ENCODE peak calls at places on chromosomes 5 and 9, in five cellular contexts. One of them, this sample, is unnamed.

GRCh38 chr5:2750758-2751464 is 566 bp downstream of the IRX2 start:
- DNase-seq in A549: no peak
- DNase-seq in HepG2: no peak
- DNase-seq in GM23338: peak
- DNase-seq in K562: no peak
- DNase-seq in this sample: no peak

GRCh38 chr5:17012289-17012688 is 76.2 kb upstream of the MYO10 start:
- DNase-seq in A549: peak
- DNase-seq in HepG2: no peak
- DNase-seq in GM23338: no peak
- DNase-seq in K562: no peak
- DNase-seq in this sample: no peak

GRCh38 chr5:10563132-10563939 is 534 bp upstream of the ANKRD33B start:
- DNase-seq in A549: peak
- DNase-seq in HepG2: no peak
- DNase-seq in GM23338: peak
- DNase-seq in K562: peak
- DNase-seq in this sample: no peak

GRCh38 chr5:179139111-179139935 is 79.2 kb downstream of the ZNF354C start:
- DNase-seq in A549: no peak
- DNase-seq in HepG2: no peak
- DNase-seq in GM23338: no peak
- DNase-seq in K562: no peak
- DNase-seq in this sample: no peak

GRCh38 chr9:75930193-75930592 is 39.7 kb downstream of the PCSK5 start:
- DNase-seq in A549: no peak
- DNase-seq in HepG2: no peak
- DNase-seq in GM23338: no peak
- DNase-seq in K562: no peak
- DNase-seq in this sample: no peak

GRCh38 chr5:143140492-143141231 is 262.8 kb downstream of the NR3C1 start:
- DNase-seq in A549: no peak
- DNase-seq in HepG2: no peak
- DNase-seq in GM23338: no peak
- DNase-seq in K562: no peak
- DNase-seq in this sample: no peak

GRCh38 chr5:167311340-167311739 is 980.1 kb upstream of the WWC1 start:
- DNase-seq in A549: no peak
- DNase-seq in HepG2: no peak
- DNase-seq in GM23338: no peak
- DNase-seq in K562: no peak
- DNase-seq in this sample: no peak

GRCh38 chr5:107373511-107374263 is 297.1 kb downstream of the EFNA5 start:
- DNase-seq in A549: no peak
- DNase-seq in HepG2: no peak
- DNase-seq in GM23338: no peak
- DNase-seq in K562: no peak
- DNase-seq in this sample: no peak

GRCh38 chr5:1515921-1516571 is 7.7 kb downstream of the LPCAT1 start:
- DNase-seq in A549: peak
- DNase-seq in HepG2: peak
- DNase-seq in GM23338: no peak
- DNase-seq in K562: peak
- DNase-seq in this sample: no peak

GRCh38 chr9:87882627-87883026 is at the start of gene SPATA31E1:
- DNase-seq in A549: no peak
- DNase-seq in HepG2: no peak
- DNase-seq in GM23338: peak
- DNase-seq in K562: no peak
- DNase-seq in this sample: no peak

GRCh38 chr5:1368236-1368635 is 23.3 kb upstream of the CLPTM1L start:
- DNase-seq in A549: no peak
- DNase-seq in HepG2: no peak
- DNase-seq in GM23338: no peak
- DNase-seq in K562: no peak
- DNase-seq in this sample: no peak

GRCh38 chr5:59361454-59361853 is 532.1 kb downstream of the PDE4D start:
- DNase-seq in A549: peak
- DNase-seq in HepG2: peak
- DNase-seq in GM23338: no peak
- DNase-seq in K562: no peak
- DNase-seq in this sample: no peak

GRCh38 chr5:77463905-77464304 is 28.2 kb downstream of the WDR41 start:
- DNase-seq in A549: no peak
- DNase-seq in HepG2: no peak
- DNase-seq in GM23338: no peak
- DNase-seq in K562: no peak
- DNase-seq in this sample: no peak

GRCh38 chr9:116686693-116687073 is 422 bp upstream of the TRIM32 start:
- DNase-seq in A549: no peak
- DNase-seq in HepG2: peak
- DNase-seq in GM23338: peak
- DNase-seq in K562: no peak
- DNase-seq in this sample: no peak

GRCh38 chr5:54727874-54728273 is 210.3 kb downstream of the SNX18 start:
- DNase-seq in A549: no peak
- DNase-seq in HepG2: no peak
- DNase-seq in GM23338: no peak
- DNase-seq in K562: no peak
- DNase-seq in this sample: no peak

GRCh38 chr5:169695919-169696490 is 58.9 kb downstream of the DOCK2 start:
- DNase-seq in A549: peak
- DNase-seq in HepG2: no peak
- DNase-seq in GM23338: no peak
- DNase-seq in K562: no peak
- DNase-seq in this sample: no peak

GRCh38 chr9:25573281-25573680 is 105.0 kb downstream of the TUSC1 start:
- DNase-seq in A549: no peak
- DNase-seq in HepG2: no peak
- DNase-seq in GM23338: no peak
- DNase-seq in K562: no peak
- DNase-seq in this sample: no peak

GRCh38 chr9:93574091-93574899 is 2.1 kb upstream of the PHF2 start:
- DNase-seq in A549: no peak
- DNase-seq in HepG2: no peak
- DNase-seq in GM23338: no peak
- DNase-seq in K562: no peak
- DNase-seq in this sample: no peak

GRCh38 chr5:93915142-93915553 is 173.7 kb upstream of the POU5F2 start:
- DNase-seq in A549: peak
- DNase-seq in HepG2: peak
- DNase-seq in GM23338: peak
- DNase-seq in K562: peak
- DNase-seq in this sample: peak

GRCh38 chr9:32844259-32844658 is 60.9 kb downstream of the TMEM215 start:
- DNase-seq in A549: no peak
- DNase-seq in HepG2: no peak
- DNase-seq in GM23338: no peak
- DNase-seq in K562: no peak
- DNase-seq in this sample: no peak

GRCh38 chr5:36403601-36404311 is 102.1 kb upstream of the RANBP3L start:
- DNase-seq in A549: no peak
- DNase-seq in HepG2: no peak
- DNase-seq in GM23338: no peak
- DNase-seq in K562: no peak
- DNase-seq in this sample: no peak

GRCh38 chr5:21802869-21803490 is 1050.2 kb downstream of the CDH12 start:
- DNase-seq in A549: peak
- DNase-seq in HepG2: peak
- DNase-seq in GM23338: peak
- DNase-seq in K562: no peak
- DNase-seq in this sample: no peak

GRCh38 chr9:111898331-111899096 is 1.9 kb downstream of the UGCG start:
- DNase-seq in A549: no peak
- DNase-seq in HepG2: no peak
- DNase-seq in GM23338: no peak
- DNase-seq in K562: no peak
- DNase-seq in this sample: no peak

GRCh38 chr5:83924171-83924570 is 203.5 kb upstream of the HAPLN1 start:
- DNase-seq in A549: no peak
- DNase-seq in HepG2: no peak
- DNase-seq in GM23338: no peak
- DNase-seq in K562: no peak
- DNase-seq in this sample: no peak

GRCh38 chr5:71838286-71838685 is 119.2 kb downstream of the CARTPT start:
- DNase-seq in A549: no peak
- DNase-seq in HepG2: no peak
- DNase-seq in GM23338: no peak
- DNase-seq in K562: no peak
- DNase-seq in this sample: no peak

GRCh38 chr5:140298183-140298601 is 4.7 kb downstream of the PFDN1 start:
- DNase-seq in A549: no peak
- DNase-seq in HepG2: peak
- DNase-seq in GM23338: peak
- DNase-seq in K562: no peak
- DNase-seq in this sample: no peak

GRCh38 chr9:36049408-36049807 is 12.7 kb downstream of the RECK start:
- DNase-seq in A549: no peak
- DNase-seq in HepG2: no peak
- DNase-seq in GM23338: peak
- DNase-seq in K562: no peak
- DNase-seq in this sample: no peak

GRCh38 chr5:14853685-14854084 is 17.9 kb downstream of the ANKH start:
- DNase-seq in A549: no peak
- DNase-seq in HepG2: no peak
- DNase-seq in GM23338: no peak
- DNase-seq in K562: no peak
- DNase-seq in this sample: no peak

GRCh38 chr5:84091400-84091799 is 293.3 kb downstream of the EDIL3 start:
- DNase-seq in A549: peak
- DNase-seq in HepG2: peak
- DNase-seq in GM23338: no peak
- DNase-seq in K562: no peak
- DNase-seq in this sample: peak

GRCh38 chr5:6158974-6159863 is 219.1 kb downstream of the MED10 start:
- DNase-seq in A549: peak
- DNase-seq in HepG2: peak
- DNase-seq in GM23338: no peak
- DNase-seq in K562: no peak
- DNase-seq in this sample: no peak
- TF ChIP-seq JUNB in A549: peak
- TF ChIP-seq JUNB in HepG2: no peak
- TF ChIP-seq JUNB in GM23338: no peak
- TF ChIP-seq JUNB in K562: no peak
- TF ChIP-seq JUNB in this sample: no peak

GRCh38 chr5:176406436-176407052 is 9.8 kb downstream of the CLTB start:
- DNase-seq in A549: no peak
- DNase-seq in HepG2: no peak
- DNase-seq in GM23338: no peak
- DNase-seq in K562: peak
- DNase-seq in this sample: no peak

GRCh38 chr5:176405656-176406435 is 10.5 kb downstream of the CLTB start:
- DNase-seq in A549: peak
- DNase-seq in HepG2: no peak
- DNase-seq in GM23338: peak
- DNase-seq in K562: no peak
- DNase-seq in this sample: no peak

GRCh38 chr5:176409765-176410164 is 6.6 kb downstream of the CLTB start:
- DNase-seq in A549: no peak
- DNase-seq in HepG2: no peak
- DNase-seq in GM23338: no peak
- DNase-seq in K562: peak
- DNase-seq in this sample: no peak

GRCh38 chr5:176408590-176408989 is 7.7 kb downstream of the CLTB start:
- DNase-seq in A549: no peak
- DNase-seq in HepG2: no peak
- DNase-seq in GM23338: no peak
- DNase-seq in K562: peak
- DNase-seq in this sample: no peak

DNA sequence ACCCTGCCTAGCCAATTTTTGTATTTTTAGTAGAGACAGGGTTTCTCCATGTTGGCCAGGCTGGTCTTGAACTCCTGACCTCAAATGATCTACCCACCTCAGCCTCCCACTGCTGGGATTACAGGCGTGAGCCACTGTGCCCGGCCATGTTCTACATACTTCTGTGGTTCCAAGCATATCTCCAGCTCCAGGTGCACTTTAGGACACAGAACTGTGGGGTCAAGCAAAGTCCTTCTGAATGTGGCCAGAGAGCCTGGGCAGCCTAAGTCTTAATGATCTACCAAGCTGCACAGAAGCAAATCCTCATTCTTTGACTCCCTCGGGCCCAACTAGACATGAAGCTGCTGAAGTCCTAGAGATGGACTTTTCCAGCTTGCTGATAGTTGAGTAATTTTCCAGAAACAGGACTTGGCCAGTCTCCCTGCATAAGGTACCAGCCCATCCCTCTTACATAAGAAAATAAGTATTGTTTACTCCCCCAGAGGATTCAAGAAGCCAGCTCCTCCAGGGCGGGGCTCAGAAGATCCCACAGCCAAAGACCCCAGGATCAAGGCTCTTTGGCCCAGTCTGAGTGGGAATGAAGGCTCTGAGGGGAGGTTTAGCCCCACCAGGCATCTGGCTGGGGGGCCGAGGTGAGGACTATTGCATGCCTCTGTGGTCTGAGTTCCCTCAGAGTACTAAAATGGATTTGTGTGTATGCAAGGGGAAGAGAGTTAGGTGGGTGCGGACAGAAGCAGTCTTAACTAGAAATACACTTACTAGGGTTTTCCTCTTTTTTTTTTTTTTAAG is 8.7 kb downstream of the CLTB start:
- DNase-seq in A549: no peak
- DNase-seq in HepG2: no peak
- DNase-seq in GM23338: no peak
- DNase-seq in K562: peak
- DNase-seq in this sample: no peak
- TF ChIP-seq JUNB in A549: no peak
- TF ChIP-seq JUNB in HepG2: no peak
- TF ChIP-seq JUNB in GM23338: no peak
- TF ChIP-seq JUNB in K562: no peak
- TF ChIP-seq JUNB in this sample: no peak

GRCh38 chr9:89387970-89388867 is 69.9 kb downstream of the SECISBP2 start:
- DNase-seq in A549: peak
- DNase-seq in HepG2: peak
- DNase-seq in GM23338: no peak
- DNase-seq in K562: no peak
- DNase-seq in this sample: no peak
- TF ChIP-seq JUNB in A549: no peak
- TF ChIP-seq JUNB in HepG2: no peak
- TF ChIP-seq JUNB in GM23338: no peak
- TF ChIP-seq JUNB in K562: no peak
- TF ChIP-seq JUNB in this sample: no peak

DNA sequence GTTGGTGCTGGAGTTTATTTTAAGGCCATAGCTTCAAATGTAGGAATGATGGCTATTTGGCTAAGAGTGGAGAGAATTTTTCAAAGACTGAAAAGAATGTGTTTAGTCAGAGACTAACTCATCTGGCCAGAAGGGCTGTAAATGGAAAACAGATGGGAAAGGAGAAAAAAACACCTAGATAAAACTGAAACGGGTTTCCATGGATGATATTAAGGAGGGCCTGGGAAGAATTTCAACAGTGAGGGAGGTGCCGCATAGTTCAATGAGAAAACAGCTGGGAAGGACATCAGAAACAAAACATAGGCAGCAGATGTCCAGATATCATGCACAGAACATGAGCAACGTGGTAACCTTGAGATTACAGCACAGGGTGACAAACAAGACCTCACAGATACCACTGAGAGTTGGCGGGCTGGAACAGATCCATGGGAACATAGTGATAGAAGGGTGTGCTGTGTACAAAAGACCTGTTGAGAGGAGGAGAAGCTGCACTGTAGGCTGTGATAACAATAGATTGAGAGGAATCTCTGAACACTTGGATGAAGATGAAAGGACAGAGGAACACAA is 31.2 kb upstream of the RAD23B start:
- DNase-seq in A549: peak
- DNase-seq in HepG2: peak
- DNase-seq in GM23338: no peak
- DNase-seq in K562: no peak
- DNase-seq in this sample: no peak
- TF ChIP-seq JUNB in A549: no peak
- TF ChIP-seq JUNB in HepG2: no peak
- TF ChIP-seq JUNB in GM23338: no peak
- TF ChIP-seq JUNB in K562: no peak
- TF ChIP-seq JUNB in this sample: no peak

This sample was measured in GM12878.